ENCODE peak calls at places on chromosomes 12 and 14, in five cellular contexts. X is substantia nigra, F is amygdala, Z is kidney tubule cell, E is aorta. Y is an unnamed sample.

GRCh38 chr14:68216957-68217356 is 397.4 kb downstream of the RAD51B start:
- DNase-seq in X (no peak), F (no peak), Z (no peak), E (no peak), Y (no peak)

GRCh38 chr12:52275686-52276085 is 1.2 kb downstream of the KRT86 start:
- DNase-seq in X (no peak), F (no peak), Z (no peak), E (peak; percentile 44), Y (no peak)

GRCh38 chr12:93699271-93700141 is 22.3 kb downstream of the CRADD start:
- DNase-seq in X (no peak), F (no peak), Z (peak; percentile 73), E (no peak), Y (no peak)

GRCh38 chr14:21476526-21476924 is 234 bp downstream of the RAB2B start:
- DNase-seq in X (peak; percentile 87), F (peak; percentile 79), Z (peak; percentile 84), E (peak; percentile 97), Y (peak; percentile 93)

GRCh38 chr14:64937176-64937820 is 5.2 kb downstream of the GPX2 start:
- DNase-seq in X (no peak), F (no peak), Z (no peak), E (no peak), Y (no peak)

GRCh38 chr14:100384819-100385813 is 62.0 kb downstream of the SLC25A47 start:
- DNase-seq in X (no peak), F (no peak), Z (peak; percentile 64), E (no peak), Y (no peak)

GRCh38 chr14:23403908-23404307 is 4.2 kb downstream of the MYH6 start:
- DNase-seq in X (no peak), F (no peak), Z (no peak), E (no peak), Y (no peak)

GRCh38 chr12:120739031-120739762 is 13.6 kb downstream of the ACADS start:
- DNase-seq in X (no peak), F (no peak), Z (no peak), E (no peak), Y (no peak)

GRCh38 chr14:73761621-73762355 is 47.6 kb upstream of the PNMA1 start:
- DNase-seq in X (no peak), F (no peak), Z (no peak), E (no peak), Y (no peak)

GRCh38 chr12:45299132-45299692 is 83.3 kb downstream of the ANO6 start:
- DNase-seq in X (no peak), F (no peak), Z (no peak), E (no peak), Y (no peak)

GRCh38 chr12:57237952-57238853 is 8.7 kb downstream of the SHMT2 start:
- DNase-seq in X (no peak), F (no peak), Z (no peak), E (peak; percentile 83), Y (peak; percentile 49)

GRCh38 chr14:35365130-35366047 is 39.2 kb downstream of the NFKBIA start:
- DNase-seq in X (no peak), F (no peak), Z (peak; percentile 96), E (peak; percentile 92), Y (peak; percentile 76)

GRCh38 chr14:39374846-39375245 is 57.4 kb downstream of the FBXO33 start:
- DNase-seq in X (no peak), F (no peak), Z (peak; percentile 55), E (no peak), Y (no peak)

GRCh38 chr14:100261621-100262020 is 22.7 kb downstream of the YY1 start:
- DNase-seq in X (no peak), F (no peak), Z (no peak), E (no peak), Y (no peak)

GRCh38 chr12:123916729-123917128 is 55.9 kb downstream of the CCDC92 start:
- DNase-seq in X (no peak), F (no peak), Z (peak; percentile 45), E (peak; percentile 40), Y (no peak)